ENCODE peak calls at places on chromosomes 16 and 17, in eight cellular contexts. M is hypothalamus; G is RWPE1; T is heart right ventricle; Q is NCI-H2081 treated with DMSO at 0.1 percent for 48 hours; K is stimulated activated CD8-positive, alpha-beta memory T cell treated with anti-CD3 and anti-CD28 coated beads, Interleukin-15, amount 100 ng/mL, for 24 hours; W is AG08395; Z is endothelial cell. D is an unnamed sample.

GRCh38 chr17:35293151-35293837 is 50.4 kb downstream of the SLFN5 start:
- DNase-seq in Z (no peak), T (no peak), M (no peak), G (no peak), K (no peak), W (no peak), Q (no peak), D (no peak)

GRCh38 chr16:22191089-22191965 is 14.8 kb upstream of the EEF2K start:
- DNase-seq in W (peak), Q (peak), G (peak), K (peak), T (peak), M (peak), Z (peak), D (no peak)

GRCh38 chr17:44349553-44350070 is 4.5 kb downstream of the GRN start:
- DNase-seq in T (no peak), K (no peak), M (no peak), W (no peak), G (no peak), Q (no peak), Z (no peak), D (no peak)

GRCh38 chr17:39104046-39104445 is 47.4 kb downstream of the PLXDC1 start:
- DNase-seq in M (no peak), Z (no peak), W (no peak), T (no peak), Q (no peak), G (no peak), K (no peak), D (no peak)

GRCh38 chr17:266219-266618 is 84.8 kb upstream of the DOC2B start:
- DNase-seq in Q (no peak), M (no peak), K (no peak), T (no peak), G (no peak), W (no peak), Z (no peak), D (no peak)

GRCh38 chr17:49730078-49730786 is 22.5 kb upstream of the SLC35B1 start:
- DNase-seq in W (peak), M (no peak), Z (no peak), T (peak), G (no peak), Q (no peak), K (no peak), D (no peak)

GRCh38 chr16:4944333-4945281 is 7.7 kb upstream of the PPL start:
- DNase-seq in Z (no peak), G (peak), Q (peak), W (peak), M (peak), T (peak), K (no peak), D (no peak)

GRCh38 chr17:50128441-50129302 is 1.3 kb downstream of the SAMD14 start:
- DNase-seq in K (no peak), W (no peak), Q (no peak), T (no peak), M (no peak), G (no peak), Z (peak), D (no peak)